ENCODE peak calls at places on chromosome 9, in five cellular contexts. Z is cardiac muscle cell, A is left ventricle myocardium inferior, R is PC-3, L is ovary. K is an unnamed sample.

GRCh38 chr9:14723301-14723700 is 768 bp upstream of the CER1 start:
- DNase-seq in L (no peak), R (no peak), A (no peak), Z (no peak), K (no peak)

GRCh38 chr9:130172161-130172857 is at the start of gene NCS1:
- DNase-seq in R (peak; percentile 38), Z (peak; percentile 82), L (peak; percentile 87), A (peak; percentile 79), K (peak; percentile 90)

GRCh38 chr9:125172351-125172750 is 17.3 kb downstream of the PPP6C start:
- DNase-seq in A (no peak), L (no peak), Z (peak; percentile 60), R (no peak), K (no peak)

GRCh38 chr9:16725066-16725465 is 145.4 kb downstream of the BNC2 start:
- DNase-seq in L (no peak), A (no peak), R (peak; percentile 31), Z (no peak), K (no peak)

GRCh38 chr9:28073278-28073677 is 500.0 kb upstream of the C9orf72 start:
- DNase-seq in A (no peak), R (peak; percentile 62), Z (peak; percentile 68), L (no peak), K (peak; percentile 69)

GRCh38 chr9:83706703-83707517 is 848 bp downstream of the UBQLN1 start:
- DNase-seq in L (no peak), R (no peak), A (peak; percentile 30), Z (peak; percentile 39), K (peak; percentile 66)

GRCh38 chr9:100229136-100229535 is 123.6 kb downstream of the TEX10 start:
- DNase-seq in A (no peak), Z (no peak), L (no peak), R (peak; percentile 21), K (no peak)

GRCh38 chr9:84296146-84296843 is 44.3 kb downstream of the SLC28A3 start:
- DNase-seq in R (peak; percentile 25), Z (peak; percentile 50), L (no peak), A (no peak), K (no peak)

GRCh38 chr9:124617477-124618141 is 110.4 kb upstream of the NR5A1 start:
- DNase-seq in R (peak; percentile 78), L (peak; percentile 78), A (peak; percentile 73), Z (peak; percentile 86), K (peak; percentile 83)

GRCh38 chr9:6566409-6567139 is 79.0 kb downstream of the GLDC start:
- DNase-seq in L (no peak), Z (peak; percentile 94), A (no peak), R (peak; percentile 97), K (peak; percentile 16)

GRCh38 chr9:8800196-8800595 is 1000.6 kb upstream of the DMAC1 start:
- DNase-seq in Z (no peak), L (no peak), A (no peak), R (no peak), K (no peak)

GRCh38 chr9:120735415-120736126 is 21.3 kb upstream of the MEGF9 start:
- DNase-seq in Z (peak; percentile 79), L (no peak), A (no peak), R (no peak), K (no peak)

GRCh38 chr9:69085523-69086283 is 50.2 kb downstream of the FXN start:
- DNase-seq in R (no peak), Z (peak; percentile 95), L (no peak), A (no peak), K (no peak)

GRCh38 chr9:98865284-98865683 is 57.8 kb downstream of the GALNT12 start:
- DNase-seq in R (no peak), Z (no peak), L (no peak), A (no peak), K (no peak)

GRCh38 chr9:137694962-137695875 is 76.4 kb downstream of the EHMT1 start:
- DNase-seq in R (peak; percentile 13), A (peak; percentile 67), Z (peak; percentile 52), L (no peak), K (peak; percentile 48)

GRCh38 chr9:21933865-21934264 is 60.3 kb downstream of the CDKN2A start:
- DNase-seq in R (peak; percentile 34), Z (peak; percentile 21), L (no peak), A (no peak), K (no peak)

GRCh38 chr9:14127656-14128055 is 186.3 kb downstream of the NFIB start:
- DNase-seq in A (no peak), L (no peak), R (no peak), Z (peak; percentile 19), K (no peak)

GRCh38 chr9:6049798-6050197 is 34.4 kb upstream of the RANBP6 start:
- DNase-seq in R (peak; percentile 55), L (no peak), A (no peak), Z (peak; percentile 23), K (no peak)

GRCh38 chr9:114448706-114449105 is 56.6 kb downstream of the WHRN start:
- DNase-seq in L (no peak), Z (peak; percentile 30), A (no peak), R (peak; percentile 52), K (no peak)

GRCh38 chr9:83598487-83598886 is 24.5 kb upstream of the IDNK start:
- DNase-seq in R (no peak), A (no peak), L (no peak), Z (peak; percentile 79), K (no peak)

GRCh38 chr9:100324594-100325200 is 28.0 kb downstream of the TEX10 start:
- DNase-seq in A (no peak), R (peak; percentile 30), Z (peak; percentile 76), L (no peak), K (no peak)

GRCh38 chr9:6498982-6499381 is 86.0 kb downstream of the UHRF2 start:
- DNase-seq in R (peak; percentile 3), A (no peak), L (no peak), Z (peak; percentile 7), K (no peak)

GRCh38 chr9:81540142-81540701 is 149.1 kb downstream of the TLE1 start:
- DNase-seq in A (no peak), R (no peak), Z (no peak), L (no peak), K (no peak)

GRCh38 chr9:3419892-3420291 is 105.9 kb downstream of the RFX3 start:
- DNase-seq in L (no peak), R (no peak), Z (no peak), A (no peak), K (no peak)

GRCh38 chr9:93594041-93594756 is 17.8 kb downstream of the PHF2 start:
- DNase-seq in L (peak; percentile 15), A (no peak), Z (no peak), R (no peak), K (no peak)

GRCh38 chr9:93591301-93591700 is 14.9 kb downstream of the PHF2 start:
- DNase-seq in R (no peak), A (no peak), Z (no peak), L (no peak), K (no peak)

GRCh38 chr9:93593144-93593655 is 16.8 kb downstream of the PHF2 start:
- DNase-seq in A (no peak), L (no peak), R (no peak), Z (no peak), K (no peak)

GRCh38 chr9:93591706-93592388 is 15.5 kb downstream of the PHF2 start:
- DNase-seq in R (no peak), L (peak; percentile 13), Z (no peak), A (no peak), K (no peak)

DNA sequence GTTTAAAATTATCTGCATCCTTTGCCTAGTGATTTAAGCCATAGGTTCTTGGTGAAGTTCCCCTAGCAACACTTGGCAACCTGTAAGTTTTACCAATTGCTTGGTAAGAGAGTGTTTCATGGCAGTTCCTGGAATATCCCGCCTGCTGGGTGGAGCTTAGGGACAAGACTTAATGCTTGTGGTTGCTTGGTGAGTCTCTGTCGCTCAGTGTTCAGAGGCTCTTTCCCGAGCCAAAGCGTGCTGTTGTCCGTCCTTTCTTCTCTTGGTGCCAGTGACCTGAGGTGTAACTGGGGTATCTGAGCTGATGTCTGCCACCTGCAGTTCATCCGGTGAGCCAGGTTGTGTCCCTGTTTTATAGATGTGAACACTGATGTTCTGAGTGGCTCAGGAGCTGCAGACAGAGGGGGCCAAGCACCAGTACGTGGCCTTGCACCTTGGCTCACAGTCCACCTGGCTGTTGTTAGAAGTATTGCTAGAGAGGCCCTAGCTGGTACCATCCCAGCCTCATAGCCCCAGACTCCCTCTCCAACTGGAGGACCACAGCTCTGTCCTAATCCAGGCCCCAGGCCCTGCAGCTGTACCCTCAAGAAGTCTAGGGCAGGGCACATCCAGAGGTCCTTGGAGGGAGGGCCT is 16.1 kb downstream of the PHF2 start:
- DNase-seq in Z (no peak), R (no peak), A (no peak), L (peak; percentile 10), K (no peak)
- TF ChIP-seq CTCF in Z (no peak), R (no peak), A (no peak), L (no peak), K (peak; percentile 17)

GRCh38 chr9:19101203-19101602 is 1.5 kb downstream of the HAUS6 start:
- DNase-seq in Z (no peak), R (no peak), A (no peak), L (no peak), K (no peak)
- H3K4me3 ChIP-seq in Z (no peak overlapping the region), R (peak overlapping the region; percentile 83), A (peak overlapping the region; percentile 82), L (no peak overlapping the region), K (peak overlapping the region; percentile 96)

GRCh38 chr9:35547889-35548418 is 57.1 kb upstream of the TESK1 start:
- DNase-seq in Z (no peak), L (no peak), R (no peak), A (no peak), K (no peak)
- H3K4me1 ChIP-seq in Z (no peaks in the 10 kb centered on the region), L (no peaks in the 10 kb centered on the region), R (peaks cover 8% of the 10 kb centered on the region), A (peaks cover 84% of the 10 kb centered on the region), K (no peaks in the 10 kb centered on the region)

DNA sequence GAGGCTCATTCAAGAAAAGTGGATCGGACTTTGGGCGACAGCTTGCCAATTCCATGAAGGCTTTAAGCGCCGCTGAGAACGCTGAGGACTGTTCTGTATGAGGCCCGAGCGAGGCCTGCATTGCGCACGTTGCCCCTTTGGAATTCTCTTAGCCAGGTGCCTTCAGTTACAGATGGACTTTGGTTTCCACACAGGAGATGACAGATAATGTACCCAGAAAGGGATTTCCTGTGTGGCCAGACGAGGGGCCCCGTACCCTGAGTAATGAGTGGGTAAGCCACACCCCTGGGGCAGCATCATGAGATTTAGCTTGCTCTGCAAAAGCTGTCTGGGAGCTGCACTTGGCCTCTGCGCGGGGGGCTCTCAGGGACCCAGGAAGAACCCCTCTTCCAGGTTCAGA is 179.9 kb downstream of the OLFM1 start:
- DNase-seq in A (no peak), L (no peak), Z (no peak), R (no peak), K (no peak)
- TF ChIP-seq CTCF in A (no peak), L (no peak), Z (no peak), R (no peak), K (no peak)

GRCh38 chr9:127132921-127133647 is 10.6 kb upstream of the ANGPTL2 start:
- DNase-seq in A (no peak), L (peak; percentile 47), Z (no peak), R (no peak), K (no peak)
- H3K4me3 ChIP-seq in A (peak overlapping the region; percentile 7), L (no peak overlapping the region), Z (no peak overlapping the region), R (no peak overlapping the region), K (no peak overlapping the region)

DNA sequence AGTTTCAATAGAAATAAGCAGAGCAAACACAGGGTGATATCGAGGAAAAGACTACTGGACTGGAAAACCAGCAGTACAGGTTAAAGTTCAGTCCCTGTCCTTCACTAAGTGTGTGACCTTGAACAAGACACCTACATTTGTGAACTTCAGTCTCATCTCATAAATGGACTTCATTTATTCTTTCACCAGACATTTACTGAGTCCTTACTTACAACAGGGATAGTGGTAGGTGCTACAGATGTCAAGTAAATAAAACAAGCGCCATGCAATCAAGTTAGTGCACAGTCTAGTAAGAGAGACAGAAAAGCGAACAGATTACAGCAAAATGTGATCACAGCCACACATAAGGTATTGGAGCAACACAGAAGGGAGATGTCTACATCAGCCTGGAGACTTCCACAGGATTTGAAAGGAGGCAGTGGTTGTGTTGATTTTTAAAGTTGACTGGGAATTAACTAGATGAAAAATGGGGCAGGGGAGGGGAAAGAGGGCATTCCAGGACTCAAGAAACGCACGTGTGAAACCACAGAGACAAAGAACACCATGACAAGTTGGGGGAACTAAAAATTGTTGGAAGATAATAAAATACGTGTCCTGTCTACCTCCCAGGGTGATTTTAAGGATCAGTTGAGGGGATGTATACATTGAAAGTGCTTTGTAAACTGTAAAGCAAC is 413.0 kb downstream of the ACTL7B start:
- DNase-seq in A (no peak), Z (no peak), L (no peak), R (no peak), K (no peak)
- H3K4me1 ChIP-seq in A (no peaks in the 10 kb centered on the region), Z (no peaks in the 10 kb centered on the region), L (no peaks in the 10 kb centered on the region), R (peaks cover 45% of the 10 kb centered on the region), K (no peaks in the 10 kb centered on the region)